ENCODE peak calls at places on chromosomes 2 and 18, in six cellular contexts. W is heart right ventricle; X is caudate nucleus; V is Karpas-422; Z is H9; H is CD8-positive, alpha-beta memory T cell. K is an unnamed sample.

GRCh38 chr2:222318712-222319575 is 20.1 kb upstream of the PAX3 start:
- DNase-seq in W (no peak), X (no peak), V (peak), Z (no peak), H (no peak), K (no peak)

GRCh38 chr2:72140621-72140960 is 7.1 kb downstream of the CYP26B1 start:
- DNase-seq in W (no peak), X (no peak), V (no peak), Z (no peak), H (no peak), K (no peak)

GRCh38 chr18:26757263-26758019 is 108.1 kb downstream of the AQP4 start:
- DNase-seq in W (no peak), X (no peak), V (no peak), Z (no peak), H (no peak), K (no peak)

GRCh38 chr2:14634223-14634884 is 1.8 kb downstream of the LRATD1 start:
- DNase-seq in W (peak), X (peak), V (no peak), Z (peak), H (no peak), K (no peak)

GRCh38 chr2:74188018-74188601 is 9.4 kb upstream of the MOB1A start:
- DNase-seq in W (peak), X (no peak), V (peak), Z (peak), H (no peak), K (no peak)

GRCh38 chr2:168916329-168916672 is 15.2 kb downstream of the G6PC2 start:
- DNase-seq in W (no peak), X (no peak), V (no peak), Z (no peak), H (no peak), K (no peak)

GRCh38 chr2:221104391-221104811 is 467.7 kb downstream of the EPHA4 start:
- DNase-seq in W (peak), X (peak), V (no peak), Z (peak), H (no peak), K (no peak)

GRCh38 chr2:205721057-205721767 is 38.9 kb downstream of the NRP2 start:
- DNase-seq in W (no peak), X (no peak), V (peak), Z (peak), H (no peak), K (no peak)

GRCh38 chr2:190963088-190963487 is 50.9 kb downstream of the STAT1 start:
- DNase-seq in W (no peak), X (no peak), V (no peak), Z (no peak), H (no peak), K (no peak)

GRCh38 chr2:3368261-3368722 is 9.3 kb downstream of the EIPR1 start:
- DNase-seq in W (no peak), X (no peak), V (no peak), Z (no peak), H (no peak), K (no peak)

GRCh38 chr2:68564426-68564825 is 79.0 kb upstream of the PROKR1 start:
- DNase-seq in W (no peak), X (no peak), V (no peak), Z (no peak), H (no peak), K (no peak)

GRCh38 chr18:59340312-59340711 is 18.8 kb downstream of the LMAN1 start:
- DNase-seq in W (no peak), X (no peak), V (no peak), Z (no peak), H (no peak), K (no peak)

GRCh38 chr2:75494137-75494769 is 66.5 kb downstream of the EVA1A start:
- DNase-seq in W (no peak), X (no peak), V (no peak), Z (no peak), H (no peak), K (no peak)

DNA sequence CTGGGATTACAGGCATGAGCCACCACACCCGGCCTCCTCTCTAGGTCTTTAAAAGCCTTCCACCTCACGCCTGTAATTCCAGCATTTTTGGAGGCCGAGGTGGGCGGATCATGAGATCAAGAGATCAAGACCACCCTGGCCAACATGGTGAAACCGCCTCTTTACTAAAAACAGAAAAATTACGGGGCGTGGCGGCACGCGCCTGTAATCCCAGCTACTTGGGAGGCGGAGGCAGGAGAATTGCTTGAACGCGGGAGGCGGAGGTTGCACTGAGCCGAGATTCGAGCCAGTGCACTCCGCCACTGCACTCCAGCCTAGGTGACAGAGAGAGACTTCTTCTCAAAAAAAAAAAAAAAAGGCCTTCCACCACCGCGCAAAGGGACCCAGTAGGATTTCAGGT is 1.3 kb upstream of the FAM117B start:
- DNase-seq in W (no peak), X (no peak), V (no peak), Z (no peak), H (no peak), K (no peak)
- H3K27ac ChIP-seq in W (no peak), X (no peak), V (no peak), Z (no peak), H (no peak), K (no peak)

GRCh38 chr2:172995323-172996244 is 80.1 kb upstream of the MAP3K20 start:
- DNase-seq in W (peak), X (no peak), V (no peak), Z (no peak), H (no peak), K (no peak)
- H3K27ac ChIP-seq in W (no peak), X (no peak), V (no peak), Z (no peak), H (no peak), K (no peak)

GRCh38 chr2:126971162-126971480 is 72.4 kb downstream of the TEX51 start:
- DNase-seq in W (no peak), X (no peak), V (no peak), Z (no peak), H (no peak), K (no peak)
- H3K27ac ChIP-seq in W (no peak), X (no peak), V (no peak), Z (no peak), H (no peak), K (no peak)

GRCh38 chr2:239959059-239959971 is 65.8 kb downstream of the NDUFA10 start:
- DNase-seq in W (no peak), X (no peak), V (no peak), Z (no peak), H (no peak), K (no peak)
- H3K27ac ChIP-seq in W (no peak), X (peak), V (no peak), Z (no peak), H (no peak), K (no peak)

GRCh38 chr2:109185338-109185737 is 56.3 kb downstream of the SH3RF3 start:
- DNase-seq in W (peak), X (no peak), V (no peak), Z (no peak), H (no peak), K (no peak)
- H3K27ac ChIP-seq in W (peak), X (no peak), V (no peak), Z (no peak), H (no peak), K (no peak)

K was measured in effector memory CD4-positive, alpha-beta T cell.